ENCODE peak calls at places on chromosome 7, in six cellular contexts. One of them, this sample, is unnamed.

GRCh38 chr7:92717982-92718716 is 118.2 kb downstream of the CDK6 start:
- DNase-seq in H9: no peak
- DNase-seq in uterus: peak; percentile 72
- DNase-seq in AG09319: no peak
- DNase-seq in dorsolateral prefrontal cortex: peak; percentile 65
- DNase-seq in heart left ventricle: peak; percentile 71
- DNase-seq in this sample: peak; percentile 50

GRCh38 chr7:137882806-137883205 is 36.0 kb upstream of the DGKI start:
- DNase-seq in H9: no peak
- DNase-seq in uterus: no peak
- DNase-seq in AG09319: no peak
- DNase-seq in dorsolateral prefrontal cortex: no peak
- DNase-seq in heart left ventricle: no peak
- DNase-seq in this sample: no peak

GRCh38 chr7:41694490-41694889 is 8.4 kb downstream of the INHBA start:
- DNase-seq in H9: no peak
- DNase-seq in uterus: no peak
- DNase-seq in AG09319: no peak
- DNase-seq in dorsolateral prefrontal cortex: no peak
- DNase-seq in heart left ventricle: no peak
- DNase-seq in this sample: no peak

GRCh38 chr7:45196374-45196773 is 38.8 kb downstream of the RAMP3 start:
- DNase-seq in H9: no peak
- DNase-seq in uterus: no peak
- DNase-seq in AG09319: no peak
- DNase-seq in dorsolateral prefrontal cortex: peak; percentile 19
- DNase-seq in heart left ventricle: no peak
- DNase-seq in this sample: no peak

GRCh38 chr7:134599371-134599770 is 47.3 kb upstream of the BPGM start:
- DNase-seq in H9: no peak
- DNase-seq in uterus: no peak
- DNase-seq in AG09319: no peak
- DNase-seq in dorsolateral prefrontal cortex: peak; percentile 55
- DNase-seq in heart left ventricle: no peak
- DNase-seq in this sample: no peak

GRCh38 chr7:36985866-36986402 is 261.6 kb upstream of the AOAH start:
- DNase-seq in H9: no peak
- DNase-seq in uterus: no peak
- DNase-seq in AG09319: no peak
- DNase-seq in dorsolateral prefrontal cortex: peak; percentile 71
- DNase-seq in heart left ventricle: no peak
- DNase-seq in this sample: no peak

GRCh38 chr7:112510032-112510742 is 29.4 kb downstream of the LSMEM1 start:
- DNase-seq in H9: no peak
- DNase-seq in uterus: no peak
- DNase-seq in AG09319: no peak
- DNase-seq in dorsolateral prefrontal cortex: no peak
- DNase-seq in heart left ventricle: no peak
- DNase-seq in this sample: peak; percentile 48

GRCh38 chr7:84368122-84368521 is 173.5 kb upstream of the SEMA3A start:
- DNase-seq in H9: no peak
- DNase-seq in uterus: no peak
- DNase-seq in AG09319: no peak
- DNase-seq in dorsolateral prefrontal cortex: no peak
- DNase-seq in heart left ventricle: no peak
- DNase-seq in this sample: no peak

GRCh38 chr7:101917566-101917965 is 100.1 kb downstream of the CUX1 start:
- DNase-seq in H9: no peak
- DNase-seq in uterus: no peak
- DNase-seq in AG09319: no peak
- DNase-seq in dorsolateral prefrontal cortex: peak; percentile 10
- DNase-seq in heart left ventricle: no peak
- DNase-seq in this sample: no peak

GRCh38 chr7:4739528-4739992 is 35.9 kb upstream of the AP5Z1 start:
- DNase-seq in H9: no peak
- DNase-seq in uterus: peak; percentile 68
- DNase-seq in AG09319: no peak
- DNase-seq in dorsolateral prefrontal cortex: no peak
- DNase-seq in heart left ventricle: no peak
- DNase-seq in this sample: no peak

GRCh38 chr7:18555968-18556367 is 60.4 kb downstream of the HDAC9 start:
- DNase-seq in H9: no peak
- DNase-seq in uterus: no peak
- DNase-seq in AG09319: no peak
- DNase-seq in dorsolateral prefrontal cortex: no peak
- DNase-seq in heart left ventricle: no peak
- DNase-seq in this sample: no peak

GRCh38 chr7:106640368-106641141 is 20.4 kb downstream of the CCDC71L start:
- DNase-seq in H9: no peak
- DNase-seq in uterus: no peak
- DNase-seq in AG09319: peak; percentile 49
- DNase-seq in dorsolateral prefrontal cortex: no peak
- DNase-seq in heart left ventricle: no peak
- DNase-seq in this sample: no peak

GRCh38 chr7:77651544-77652162 is 44.6 kb upstream of the RSBN1L start:
- DNase-seq in H9: no peak
- DNase-seq in uterus: peak; percentile 25
- DNase-seq in AG09319: peak; percentile 12
- DNase-seq in dorsolateral prefrontal cortex: no peak
- DNase-seq in heart left ventricle: no peak
- DNase-seq in this sample: no peak

GRCh38 chr7:46485481-46486065 is 564.5 kb upstream of the IGFBP3 start:
- DNase-seq in H9: no peak
- DNase-seq in uterus: no peak
- DNase-seq in AG09319: no peak
- DNase-seq in dorsolateral prefrontal cortex: no peak
- DNase-seq in heart left ventricle: no peak
- DNase-seq in this sample: no peak

GRCh38 chr7:139691253-139691781 is 86.5 kb downstream of the HIPK2 start:
- DNase-seq in H9: no peak
- DNase-seq in uterus: no peak
- DNase-seq in AG09319: no peak
- DNase-seq in dorsolateral prefrontal cortex: no peak
- DNase-seq in heart left ventricle: peak; percentile 81
- DNase-seq in this sample: no peak

GRCh38 chr7:83856094-83856493 is 207.2 kb upstream of the SEMA3E start:
- DNase-seq in H9: no peak
- DNase-seq in uterus: no peak
- DNase-seq in AG09319: no peak
- DNase-seq in dorsolateral prefrontal cortex: no peak
- DNase-seq in heart left ventricle: no peak
- DNase-seq in this sample: no peak

GRCh38 chr7:103343758-103344452 is 662 bp downstream of the DNAJC2 start:
- DNase-seq in H9: no peak
- DNase-seq in uterus: no peak
- DNase-seq in AG09319: no peak
- DNase-seq in dorsolateral prefrontal cortex: no peak
- DNase-seq in heart left ventricle: no peak
- DNase-seq in this sample: peak; percentile 56

GRCh38 chr7:40329601-40330153 is 194.9 kb downstream of the SUGCT start:
- DNase-seq in H9: no peak
- DNase-seq in uterus: no peak
- DNase-seq in AG09319: peak; percentile 25
- DNase-seq in dorsolateral prefrontal cortex: no peak
- DNase-seq in heart left ventricle: no peak
- DNase-seq in this sample: no peak

GRCh38 chr7:151061241-151062110 is 2.1 kb downstream of the SLC4A2 start:
- DNase-seq in H9: peak; percentile 54
- DNase-seq in uterus: no peak
- DNase-seq in AG09319: no peak
- DNase-seq in dorsolateral prefrontal cortex: no peak
- DNase-seq in heart left ventricle: no peak
- DNase-seq in this sample: no peak

GRCh38 chr7:137506031-137506430 is 162.5 kb upstream of the PTN start:
- DNase-seq in H9: no peak
- DNase-seq in uterus: no peak
- DNase-seq in AG09319: no peak
- DNase-seq in dorsolateral prefrontal cortex: no peak
- DNase-seq in heart left ventricle: no peak
- DNase-seq in this sample: no peak

GRCh38 chr7:139189357-139189756 is 41.7 kb upstream of the UBN2 start:
- DNase-seq in H9: no peak
- DNase-seq in uterus: no peak
- DNase-seq in AG09319: no peak
- DNase-seq in dorsolateral prefrontal cortex: no peak
- DNase-seq in heart left ventricle: no peak
- DNase-seq in this sample: no peak

GRCh38 chr7:38306914-38307313 is 33.5 kb upstream of the TARP start:
- DNase-seq in H9: no peak
- DNase-seq in uterus: no peak
- DNase-seq in AG09319: no peak
- DNase-seq in dorsolateral prefrontal cortex: no peak
- DNase-seq in heart left ventricle: no peak
- DNase-seq in this sample: no peak

GRCh38 chr7:135889823-135890222 is 87.3 kb downstream of the MTPN start:
- DNase-seq in H9: no peak
- DNase-seq in uterus: no peak
- DNase-seq in AG09319: no peak
- DNase-seq in dorsolateral prefrontal cortex: no peak
- DNase-seq in heart left ventricle: no peak
- DNase-seq in this sample: no peak
- TF ChIP-seq CTCF in H9: no peak
- TF ChIP-seq CTCF in uterus: no peak
- TF ChIP-seq CTCF in AG09319: no peak
- TF ChIP-seq CTCF in dorsolateral prefrontal cortex: no peak
- TF ChIP-seq CTCF in heart left ventricle: no peak
- TF ChIP-seq CTCF in this sample: no peak

GRCh38 chr7:30647589-30647988 is 34.7 kb downstream of the CRHR2 start:
- DNase-seq in H9: peak; percentile 15
- DNase-seq in uterus: no peak
- DNase-seq in AG09319: no peak
- DNase-seq in dorsolateral prefrontal cortex: no peak
- DNase-seq in heart left ventricle: no peak
- DNase-seq in this sample: no peak

GRCh38 chr7:30645661-30646060 is 36.6 kb downstream of the CRHR2 start:
- DNase-seq in H9: no peak
- DNase-seq in uterus: no peak
- DNase-seq in AG09319: no peak
- DNase-seq in dorsolateral prefrontal cortex: no peak
- DNase-seq in heart left ventricle: no peak
- DNase-seq in this sample: no peak

GRCh38 chr7:30646154-30646553 is 36.1 kb downstream of the CRHR2 start:
- DNase-seq in H9: no peak
- DNase-seq in uterus: no peak
- DNase-seq in AG09319: no peak
- DNase-seq in dorsolateral prefrontal cortex: no peak
- DNase-seq in heart left ventricle: no peak
- DNase-seq in this sample: no peak

DNA sequence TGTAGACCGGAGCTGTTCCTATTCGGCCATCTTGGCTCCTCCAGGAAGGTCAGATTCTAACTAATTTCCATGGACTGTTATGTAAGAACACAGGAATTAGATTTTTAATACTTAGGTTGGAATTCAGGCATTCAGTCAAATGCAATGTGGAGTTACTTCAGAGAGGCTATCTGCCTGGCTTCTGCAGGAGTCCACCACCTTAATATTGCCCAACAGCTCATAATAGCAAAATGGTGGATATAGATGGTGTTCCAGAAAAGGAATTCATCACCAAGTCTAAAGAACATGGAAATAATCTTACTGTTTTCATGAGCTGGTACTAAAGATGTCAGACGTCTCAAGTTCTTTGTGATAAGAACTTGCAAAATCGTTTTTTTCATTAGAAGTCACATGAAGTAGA is 39.5 kb downstream of the CRHR2 start:
- DNase-seq in H9: no peak
- DNase-seq in uterus: no peak
- DNase-seq in AG09319: no peak
- DNase-seq in dorsolateral prefrontal cortex: no peak
- DNase-seq in heart left ventricle: no peak
- DNase-seq in this sample: no peak
- TF ChIP-seq CTCF in H9: no peak
- TF ChIP-seq CTCF in uterus: no peak
- TF ChIP-seq CTCF in AG09319: no peak
- TF ChIP-seq CTCF in dorsolateral prefrontal cortex: no peak
- TF ChIP-seq CTCF in heart left ventricle: no peak
- TF ChIP-seq CTCF in this sample: no peak

GRCh38 chr7:66751945-66752344 is 11.4 kb downstream of the RABGEF1 start:
- DNase-seq in H9: no peak
- DNase-seq in uterus: no peak
- DNase-seq in AG09319: no peak
- DNase-seq in dorsolateral prefrontal cortex: no peak
- DNase-seq in heart left ventricle: no peak
- DNase-seq in this sample: no peak

GRCh38 chr7:66747385-66748126 is 7.0 kb downstream of the RABGEF1 start:
- DNase-seq in H9: no peak
- DNase-seq in uterus: no peak
- DNase-seq in AG09319: no peak
- DNase-seq in dorsolateral prefrontal cortex: no peak
- DNase-seq in heart left ventricle: no peak
- DNase-seq in this sample: no peak

GRCh38 chr7:66748791-66749190 is 8.3 kb downstream of the RABGEF1 start:
- DNase-seq in H9: no peak
- DNase-seq in uterus: no peak
- DNase-seq in AG09319: no peak
- DNase-seq in dorsolateral prefrontal cortex: no peak
- DNase-seq in heart left ventricle: peak; percentile 74
- DNase-seq in this sample: no peak

GRCh38 chr7:66748127-66748511 is 7.6 kb downstream of the RABGEF1 start:
- DNase-seq in H9: no peak
- DNase-seq in uterus: no peak
- DNase-seq in AG09319: peak; percentile 61
- DNase-seq in dorsolateral prefrontal cortex: no peak
- DNase-seq in heart left ventricle: no peak
- DNase-seq in this sample: no peak
- TF ChIP-seq CTCF in H9: no peak
- TF ChIP-seq CTCF in uterus: no peak
- TF ChIP-seq CTCF in AG09319: no peak
- TF ChIP-seq CTCF in dorsolateral prefrontal cortex: no peak
- TF ChIP-seq CTCF in heart left ventricle: no peak
- TF ChIP-seq CTCF in this sample: no peak

GRCh38 chr7:149292101-149292823 is 30.3 kb downstream of the ZNF783 start:
- DNase-seq in H9: no peak
- DNase-seq in uterus: no peak
- DNase-seq in AG09319: no peak
- DNase-seq in dorsolateral prefrontal cortex: no peak
- DNase-seq in heart left ventricle: no peak
- DNase-seq in this sample: no peak
- TF ChIP-seq CTCF in H9: peak; percentile 29
- TF ChIP-seq CTCF in uterus: no peak
- TF ChIP-seq CTCF in AG09319: no peak
- TF ChIP-seq CTCF in dorsolateral prefrontal cortex: no peak
- TF ChIP-seq CTCF in heart left ventricle: no peak
- TF ChIP-seq CTCF in this sample: no peak

DNA sequence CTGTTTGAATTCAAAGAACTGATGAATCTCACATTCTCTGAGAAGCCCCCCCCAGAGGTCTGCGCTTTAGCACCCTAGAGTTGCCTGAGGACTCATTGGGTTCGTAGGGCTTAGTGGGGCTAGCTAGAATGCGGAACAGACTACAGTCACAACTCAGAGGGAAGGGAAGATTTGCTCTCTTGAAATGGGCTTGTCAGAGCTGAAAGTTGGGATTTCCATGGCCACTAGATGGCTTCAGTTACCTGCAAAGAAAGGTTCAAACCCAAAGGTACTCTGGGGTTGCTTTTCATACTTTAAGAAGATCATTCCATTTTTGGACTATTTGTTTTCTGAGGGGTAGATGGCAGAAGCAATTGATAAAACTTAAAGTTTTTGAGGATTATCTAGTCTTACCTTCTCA is 205.0 kb downstream of the BBS9 start:
- DNase-seq in H9: peak; percentile 61
- DNase-seq in uterus: no peak
- DNase-seq in AG09319: no peak
- DNase-seq in dorsolateral prefrontal cortex: no peak
- DNase-seq in heart left ventricle: no peak
- DNase-seq in this sample: no peak
- TF ChIP-seq CTCF in H9: peak; percentile 72
- TF ChIP-seq CTCF in uterus: no peak
- TF ChIP-seq CTCF in AG09319: peak; percentile 19
- TF ChIP-seq CTCF in dorsolateral prefrontal cortex: no peak
- TF ChIP-seq CTCF in heart left ventricle: no peak
- TF ChIP-seq CTCF in this sample: no peak